ENCODE peak calls at places on chromosomes 1 and 21, in nine cellular contexts. H, N, V, Z, L, O, X, R and U are unnamed samples.

GRCh38 chr1:30327370-30328099 is 395.9 kb downstream of the MATN1 start:
- DNase-seq in O (no peak), R (no peak), Z (no peak), X (no peak), N (no peak), V (no peak), L (no peak), H (no peak), U (no peak)

GRCh38 chr1:169914534-169914933 is 20.8 kb upstream of the SCYL3 start:
- DNase-seq in H (no peak), X (no peak), R (peak; percentile 59), N (no peak), O (no peak), L (no peak), Z (no peak), V (no peak), U (peak; percentile 48)

GRCh38 chr1:83796409-83796808 is 202.5 kb downstream of the TTLL7 start:
- DNase-seq in Z (no peak), R (peak; percentile 6), L (no peak), H (no peak), O (no peak), X (no peak), N (peak; percentile 62), V (no peak), U (no peak)

GRCh38 chr1:54356680-54357147 is 49.5 kb downstream of the SSBP3 start:
- DNase-seq in R (no peak), Z (no peak), H (no peak), L (peak; percentile 12), V (peak; percentile 46), N (no peak), O (no peak), X (no peak), U (no peak)

GRCh38 chr1:25631750-25632495 is 15.3 kb downstream of the MAN1C1 start:
- DNase-seq in H (no peak), O (no peak), Z (no peak), V (no peak), N (no peak), L (no peak), R (no peak), X (no peak), U (no peak)

GRCh38 chr1:150376110-150376509 is 12.2 kb downstream of the RPRD2 start:
- DNase-seq in Z (no peak), X (no peak), N (no peak), O (no peak), L (no peak), R (no peak), V (no peak), H (no peak), U (no peak)

GRCh38 chr1:160206421-160207117 is 1.4 kb downstream of the PEA15 start:
- DNase-seq in Z (peak; percentile 70), N (peak; percentile 96), R (peak; percentile 90), L (no peak), O (no peak), H (no peak), X (peak; percentile 68), V (no peak), U (peak; percentile 93)

GRCh38 chr1:2611034-2611501 is 21.7 kb downstream of the MMEL1 start:
- DNase-seq in L (peak; percentile 31), X (no peak), V (no peak), O (peak; percentile 5), N (no peak), Z (no peak), R (no peak), H (peak; percentile 69), U (peak; percentile 7)

GRCh38 chr1:215957692-215958091 is 390.6 kb downstream of the KCTD3 start:
- DNase-seq in L (no peak), H (no peak), Z (no peak), V (no peak), X (no peak), N (no peak), O (no peak), R (peak; percentile 4), U (peak; percentile 13)

GRCh38 chr1:110548381-110548780 is 29.4 kb upstream of the KCNA10 start:
- DNase-seq in L (no peak), O (peak; percentile 17), H (no peak), X (no peak), V (no peak), Z (no peak), R (no peak), N (peak; percentile 25), U (no peak)

GRCh38 chr1:236377832-236378535 is 16.1 kb upstream of the EDARADD start:
- DNase-seq in N (no peak), R (no peak), L (no peak), H (no peak), O (no peak), X (no peak), V (no peak), Z (no peak), U (no peak)

GRCh38 chr21:14531927-14532326 is 14.2 kb downstream of the SAMSN1 start:
- DNase-seq in H (no peak), L (no peak), X (no peak), N (no peak), O (no peak), R (no peak), Z (no peak), V (no peak), U (no peak)

GRCh38 chr1:224454337-224455055 is 19.9 kb upstream of the WDR26 start:
- DNase-seq in N (no peak), Z (no peak), R (no peak), X (no peak), O (peak; percentile 45), L (no peak), H (no peak), V (no peak), U (no peak)

GRCh38 chr21:38297193-38297592 is 40.4 kb downstream of the KCNJ15 start:
- DNase-seq in H (no peak), L (no peak), R (peak; percentile 87), X (peak; percentile 77), O (no peak), N (peak; percentile 44), Z (no peak), V (no peak), U (peak; percentile 89)

GRCh38 chr1:100896481-100896982 is 642 bp downstream of the SLC30A7 start:
- DNase-seq in H (no peak), O (no peak), Z (no peak), V (peak; percentile 60), R (peak; percentile 72), N (peak; percentile 48), L (peak; percentile 30), X (peak; percentile 22), U (peak; percentile 53)

GRCh38 chr1:186191511-186191910 is 183.5 kb downstream of the TPR start:
- DNase-seq in X (no peak), Z (no peak), H (no peak), L (no peak), N (no peak), R (no peak), O (no peak), V (no peak), U (no peak)

GRCh38 chr1:223712184-223712855 is at the start of gene CAPN2:
- DNase-seq in Z (no peak), H (peak; percentile 93), V (peak; percentile 65), L (peak; percentile 44), N (peak; percentile 94), X (peak; percentile 76), O (peak; percentile 61), R (peak; percentile 74), U (peak; percentile 89)

GRCh38 chr1:150928286-150928685 is 2.1 kb downstream of the SETDB1 start:
- DNase-seq in L (no peak), X (no peak), O (no peak), H (no peak), V (no peak), N (no peak), Z (no peak), R (no peak), U (no peak)

GRCh38 chr1:19384772-19385187 is 72.7 kb downstream of the SLC66A1 start:
- DNase-seq in H (no peak), R (no peak), L (no peak), Z (no peak), O (no peak), X (no peak), V (no peak), N (no peak), U (no peak)

GRCh38 chr1:25031601-25031965 is 101.5 kb upstream of the RUNX3 start:
- DNase-seq in R (no peak), X (no peak), O (no peak), V (peak; percentile 53), L (peak; percentile 44), Z (no peak), H (no peak), N (no peak), U (no peak)

GRCh38 chr1:38050397-38051141 is 4.0 kb upstream of the POU3F1 start:
- DNase-seq in N (no peak), V (no peak), O (no peak), Z (no peak), L (no peak), R (no peak), X (no peak), H (no peak), U (no peak)

GRCh38 chr1:84353665-84354064 is 44.6 kb upstream of the DNASE2B start:
- DNase-seq in X (no peak), R (peak; percentile 89), N (peak; percentile 36), Z (no peak), L (no peak), H (no peak), O (no peak), V (no peak), U (peak; percentile 85)

GRCh38 chr1:182909578-182909977 is 43.4 kb downstream of the SHCBP1L start:
- DNase-seq in X (no peak), Z (no peak), N (no peak), R (no peak), L (no peak), V (no peak), H (no peak), O (peak; percentile 30), U (no peak)

GRCh38 chr1:8345621-8346415 is 27.9 kb downstream of the SLC45A1 start:
- DNase-seq in N (no peak), L (no peak), H (peak; percentile 68), R (no peak), X (no peak), O (no peak), Z (no peak), V (no peak), U (no peak)

GRCh38 chr21:26954591-26955214 is 12.2 kb downstream of the ADAMTS5 start:
- DNase-seq in Z (no peak), V (no peak), R (no peak), O (no peak), X (no peak), L (no peak), N (no peak), H (no peak), U (no peak)

GRCh38 chr1:208098758-208099157 is 145.4 kb downstream of the PLXNA2 start:
- DNase-seq in L (no peak), O (no peak), R (no peak), N (no peak), V (no peak), X (no peak), Z (no peak), H (no peak), U (no peak)

GRCh38 chr21:23951251-23951650 is 1656.0 kb downstream of the MRPL39 start:
- DNase-seq in H (no peak), R (peak; percentile 54), X (no peak), O (no peak), N (no peak), Z (peak; percentile 7), L (no peak), V (no peak), U (peak; percentile 53)

GRCh38 chr1:6248161-6248776 is 4.3 kb downstream of the HES3 start:
- DNase-seq in L (no peak), Z (no peak), N (no peak), R (no peak), V (no peak), O (no peak), X (no peak), H (no peak), U (no peak)

GRCh38 chr1:29408831-29409605 is 172.7 kb downstream of the PTPRU start:
- DNase-seq in O (no peak), R (no peak), X (no peak), L (no peak), Z (no peak), N (no peak), H (no peak), V (no peak), U (no peak)

GRCh38 chr21:38777015-38777414 is 28.7 kb upstream of the ETS2 start:
- DNase-seq in N (no peak), X (no peak), R (no peak), O (no peak), Z (no peak), V (no peak), H (no peak), L (no peak), U (no peak)

GRCh38 chr1:109864960-109865611 is 45.6 kb upstream of the CSF1 start:
- DNase-seq in H (no peak), Z (no peak), N (peak; percentile 80), R (peak; percentile 78), L (no peak), O (no peak), X (no peak), V (no peak), U (peak; percentile 76)